ENCODE peak calls at places on chromosomes 11 and 22, in six cellular contexts. J is heart left ventricle, N is uterus, H is transverse colon, P is colonic mucosa, M is H7. Z is an unnamed sample. For H3K36me3, the result is how much of the 10 kb centered on the place peaks cover.

GRCh38 chr11:117232911-117233409 is 489 bp downstream of the RNF214 start:
- DNase-seq in P (no peak), J (peak), M (no peak), H (no peak), N (peak), Z (no peak)

GRCh38 chr11:134474942-134475341 is 62.9 kb upstream of the B3GAT1 start:
- DNase-seq in J (no peak), M (no peak), N (no peak), P (no peak), H (no peak), Z (no peak)

GRCh38 chr11:111320728-111321568 is 22.6 kb downstream of the POU2AF3 start:
- DNase-seq in N (no peak), P (no peak), M (no peak), H (no peak), J (no peak), Z (peak)

GRCh38 chr11:21514298-21514697 is 678.6 kb upstream of the ANO5 start:
- DNase-seq in H (no peak), N (no peak), M (peak), J (no peak), P (no peak), Z (peak)

GRCh38 chr11:44377121-44377520 is 67.2 kb upstream of the ALX4 start:
- DNase-seq in J (no peak), N (no peak), M (no peak), H (no peak), P (no peak), Z (no peak)

GRCh38 chr11:2743427-2744110 is 43.8 kb upstream of the KCNQ1OT1 start:
- DNase-seq in J (peak), N (no peak), P (no peak), H (no peak), M (no peak), Z (peak)

GRCh38 chr11:131064373-131064991 is 148.2 kb upstream of the SNX19 start:
- DNase-seq in M (peak), P (peak), H (peak), J (peak), N (no peak), Z (peak)

GRCh38 chr11:33375236-33375635 is 118.1 kb downstream of the HIPK3 start:
- DNase-seq in N (no peak), J (no peak), P (no peak), H (no peak), M (no peak), Z (no peak)

GRCh38 chr11:45869551-45869950 is 15.9 kb upstream of the MAPK8IP1 start:
- DNase-seq in P (no peak), J (peak), N (no peak), M (no peak), H (no peak), Z (no peak)

GRCh38 chr11:45872513-45873356 is 12.7 kb upstream of the MAPK8IP1 start:
- DNase-seq in M (peak), H (no peak), N (no peak), J (peak), P (no peak), Z (peak)

GRCh38 chr11:45876401-45876800 is 9.1 kb upstream of the MAPK8IP1 start:
- DNase-seq in P (no peak), H (no peak), N (no peak), J (no peak), M (peak), Z (no peak)

GRCh38 chr11:45871638-45872037 is 13.8 kb upstream of the MAPK8IP1 start:
- DNase-seq in P (no peak), J (no peak), N (no peak), M (no peak), H (no peak), Z (no peak)

GRCh38 chr11:45870706-45871105 is 14.7 kb upstream of the MAPK8IP1 start:
- DNase-seq in P (no peak), N (no peak), H (no peak), J (peak), M (no peak), Z (no peak)
- H3K36me3 ChIP-seq in P (under half), N (under half), H (half or more), J (under half), M (under half), Z (half or more)

GRCh38 chr22:17814830-17815229 is 40.6 kb upstream of the BID start:
- DNase-seq in N (no peak), J (no peak), P (no peak), H (no peak), M (no peak), Z (no peak)

GRCh38 chr22:17815703-17816254 is 41.5 kb upstream of the BID start:
- DNase-seq in N (no peak), P (no peak), J (no peak), M (peak), H (no peak), Z (peak)

GRCh38 chr22:17811119-17811518 is 36.9 kb upstream of the BID start:
- DNase-seq in J (no peak), H (no peak), P (no peak), N (no peak), M (no peak), Z (no peak)

GRCh38 chr22:17816649-17817048 is 42.4 kb upstream of the BID start:
- DNase-seq in J (no peak), M (no peak), P (no peak), N (no peak), H (no peak), Z (no peak)

GRCh38 chr22:17814084-17814483 is 39.8 kb upstream of the BID start:
- DNase-seq in P (no peak), J (no peak), N (no peak), H (no peak), M (no peak), Z (no peak)
- H3K36me3 ChIP-seq in P (under half), J (under half), N (under half), H (under half), M (under half), Z (under half)

DNA sequence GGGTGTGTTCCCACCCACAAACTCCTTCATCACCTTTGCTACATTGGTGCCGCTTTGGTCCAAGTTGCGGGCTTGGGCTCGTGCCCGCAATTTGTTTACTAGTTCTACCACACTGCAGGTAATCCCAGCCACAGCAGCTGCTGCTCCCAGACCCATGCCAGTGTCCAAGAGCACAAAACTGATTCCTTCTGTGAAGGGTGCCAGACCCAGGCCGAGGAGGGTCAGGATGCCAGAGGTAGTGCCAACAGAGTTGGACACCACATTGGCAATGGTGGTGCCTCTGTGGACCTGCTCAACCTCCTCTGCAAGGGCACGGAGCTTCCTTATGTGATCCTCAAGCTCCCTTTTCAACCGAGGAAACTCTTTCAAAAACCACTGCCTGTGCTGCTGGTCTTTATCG is 11.5 kb downstream of the APOL2 start:
- DNase-seq in M (no peak), J (no peak), H (no peak), N (no peak), P (no peak), Z (no peak)
- H3K36me3 ChIP-seq in M (under half), J (under half), H (under half), N (under half), P (under half), Z (under half)

GRCh38 chr22:17738386-17739128 is 35.7 kb downstream of the BID start:
- DNase-seq in M (no peak), J (no peak), N (no peak), P (no peak), H (no peak), Z (no peak)

GRCh38 chr22:17729561-17729960 is 44.7 kb downstream of the BID start:
- DNase-seq in M (no peak), J (no peak), N (no peak), H (no peak), P (no peak), Z (no peak)

GRCh38 chr22:17732251-17732854 is 41.9 kb downstream of the BID start:
- DNase-seq in H (no peak), J (no peak), M (no peak), N (no peak), P (no peak), Z (no peak)

GRCh38 chr22:17733484-17733883 is 40.8 kb downstream of the BID start:
- DNase-seq in M (no peak), H (no peak), N (no peak), P (no peak), J (no peak), Z (no peak)

GRCh38 chr22:17734197-17734596 is 40.1 kb downstream of the BID start:
- DNase-seq in M (no peak), J (no peak), H (no peak), N (no peak), P (no peak), Z (no peak)
- H3K36me3 ChIP-seq in M (under half), J (under half), H (under half), N (under half), P (under half), Z (under half)

DNA sequence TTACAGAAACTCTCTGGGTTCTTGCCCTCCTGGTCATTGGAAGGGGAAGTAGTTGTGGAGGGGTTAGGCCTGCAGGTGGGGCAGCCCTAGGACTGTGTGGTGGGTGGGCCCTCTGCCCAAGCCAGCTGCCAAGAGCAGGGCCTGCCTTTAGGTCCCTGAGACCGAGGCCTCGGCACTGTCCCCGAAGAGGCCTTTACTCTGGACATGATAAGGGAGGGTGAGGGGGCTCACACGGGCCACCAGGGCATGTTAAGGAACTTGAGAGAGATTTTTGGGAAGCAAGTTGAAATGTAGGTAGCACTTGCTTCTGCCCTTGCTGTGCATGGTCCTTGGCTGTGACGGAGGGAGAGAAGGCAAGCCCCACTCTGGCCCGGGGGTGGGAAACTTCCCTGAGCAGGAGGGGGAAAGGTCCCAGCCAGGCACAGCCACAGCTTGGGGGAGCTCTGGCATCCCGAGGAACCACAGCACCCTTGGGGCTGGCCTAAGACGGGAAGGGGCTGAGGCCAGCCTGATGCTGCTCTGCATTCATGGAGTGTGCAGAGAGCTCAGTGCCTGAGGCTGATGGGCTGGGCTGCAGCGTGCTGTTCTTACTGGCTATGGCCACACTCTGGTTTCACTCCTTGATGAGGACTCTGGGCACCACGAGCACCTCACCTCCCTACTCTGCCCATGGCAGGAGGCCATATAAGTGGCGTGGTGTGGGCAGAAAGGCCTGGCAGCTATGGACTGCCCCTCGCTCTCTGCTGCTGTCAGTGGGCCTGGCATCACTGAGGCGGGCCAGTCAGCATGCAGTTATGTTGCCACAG is 7.8 kb upstream of the RANBP1 start:
- DNase-seq in J (peak), H (no peak), P (no peak), N (no peak), M (no peak), Z (no peak)
- H3K36me3 ChIP-seq in J (under half), H (under half), P (under half), N (under half), M (half or more), Z (half or more)

DNA sequence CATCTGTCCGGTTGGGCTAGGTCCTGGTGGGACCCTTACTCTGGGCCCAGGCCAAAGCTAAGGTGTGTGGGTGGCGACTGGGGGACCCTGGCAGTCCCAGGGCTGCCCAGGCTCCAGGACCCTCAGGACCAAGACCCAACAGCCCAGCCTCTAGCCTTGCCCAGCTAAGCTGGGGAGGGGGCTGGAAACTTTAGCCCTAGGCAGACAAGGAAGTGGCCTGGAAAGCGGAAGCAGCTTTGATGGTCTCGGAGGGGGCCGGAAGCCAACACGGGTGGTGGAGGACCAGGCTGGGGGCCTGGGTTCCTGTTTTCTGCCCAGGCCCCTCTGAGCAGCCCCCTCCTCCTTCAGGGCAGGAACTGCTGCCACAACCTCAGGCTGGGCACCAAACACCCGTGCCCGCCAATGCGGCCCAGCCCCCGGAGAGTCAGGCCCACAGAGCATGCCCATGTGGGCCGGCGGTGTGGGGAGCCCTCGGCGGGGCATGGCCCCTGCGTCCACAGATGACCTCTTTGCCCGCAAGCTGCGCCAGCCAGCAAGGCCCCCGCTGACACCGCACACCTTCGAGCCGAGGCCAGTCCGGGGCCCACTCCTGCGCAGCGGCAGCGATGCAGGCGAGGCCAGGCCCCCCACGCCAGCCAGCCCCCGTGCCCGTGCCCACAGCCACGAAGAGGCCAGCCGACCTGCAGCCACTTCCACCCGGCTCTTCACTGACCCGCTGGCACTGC is 2.7 kb downstream of the SIPA1 start:
- DNase-seq in P (peak), H (peak), J (peak), M (no peak), N (no peak), Z (no peak)
- H3K36me3 ChIP-seq in P (under half), H (under half), J (under half), M (under half), N (under half), Z (under half)

GRCh38 chr11:100812517-100812916 is 125.4 kb downstream of the ARHGAP42 start:
- DNase-seq in J (no peak), M (no peak), H (no peak), N (no peak), P (no peak), Z (no peak)
- H3K36me3 ChIP-seq in J (under half), M (under half), H (under half), N (under half), P (under half), Z (under half)